ENCODE peak calls at places on chromosomes 12 and 14, in nine cellular contexts. C is fibroblast of lung; I is central memory CD4-positive, alpha-beta T cell; F is CD8-positive, alpha-beta T cell; X is neural crest cell; B is MCF 10A; U is activated B cell treated with CpG ODN at 0.5 μM for 24 hours; G is PC-3; H is frontal cortex. E is an unnamed sample.

GRCh38 chr12:124359671-124360581 is 65.0 kb downstream of the RFLNA start:
- DNase-seq in G (peak; percentile 49), F (no peak), B (no peak), C (no peak), X (no peak), U (no peak), I (no peak), H (no peak), E (no peak)

GRCh38 chr12:50220357-50221061 is 53.3 kb upstream of the CERS5 start:
- DNase-seq in G (peak; percentile 78), H (no peak), I (peak; percentile 19), B (peak; percentile 88), F (no peak), U (no peak), X (no peak), C (peak; percentile 69), E (no peak)

GRCh38 chr12:105738036-105738435 is 400.7 kb downstream of the NUAK1 start:
- DNase-seq in H (no peak), G (no peak), B (no peak), I (no peak), F (no peak), U (no peak), C (peak; percentile 33), X (no peak), E (no peak)

GRCh38 chr14:56555921-56556570 is 23.6 kb upstream of the TMEM260 start:
- DNase-seq in X (no peak), G (peak; percentile 86), B (peak; percentile 50), H (peak; percentile 10), F (no peak), U (no peak), C (peak; percentile 68), I (no peak), E (no peak)

GRCh38 chr12:54251667-54252284 is 28.1 kb downstream of the CBX5 start:
- DNase-seq in I (peak; percentile 41), X (no peak), B (peak; percentile 58), U (no peak), F (no peak), H (peak; percentile 50), C (peak; percentile 64), G (peak; percentile 65), E (no peak)

GRCh38 chr14:65810326-65810725 is 397.8 kb downstream of the FUT8 start:
- DNase-seq in C (no peak), B (no peak), G (no peak), I (no peak), X (no peak), H (no peak), F (no peak), U (no peak), E (no peak)

GRCh38 chr14:23089498-23090253 is 5.3 kb downstream of the ACIN1 start:
- DNase-seq in C (no peak), B (no peak), F (no peak), U (no peak), X (no peak), H (no peak), G (no peak), I (no peak), E (no peak)

GRCh38 chr14:100592972-100593371 is 5.8 kb upstream of the BEGAIN start:
- DNase-seq in C (no peak), X (no peak), B (no peak), I (no peak), H (no peak), U (no peak), F (no peak), G (no peak), E (no peak)

GRCh38 chr12:90858261-90858660 is 96.7 kb downstream of the CCER1 start:
- DNase-seq in C (peak; percentile 3), G (peak; percentile 32), B (peak; percentile 8), U (no peak), F (no peak), X (no peak), I (no peak), H (no peak), E (no peak)